ENCODE peak calls at places on chromosomes 7 and 10, in ten cellular contexts. One of them, this sample, is unnamed.

GRCh38 chr7:78159537-78159936 is 361.0 kb downstream of the PHTF2 start:
- DNase-seq in GDM1: no peak
- DNase-seq in smooth muscle cell of the brain vasculature: no peak
- DNase-seq in posterior cingulate gyrus: no peak
- DNase-seq in neural progenitor cell: no peak
- DNase-seq in mammary epithelial cell: no peak
- DNase-seq in C1 segment of cervical spinal cord: no peak
- DNase-seq in hippocampal formation: no peak
- DNase-seq in AG09319: no peak
- DNase-seq in amniotic stem cell: no peak
- DNase-seq in this sample: no peak

GRCh38 chr7:782718-783449 is 49.4 kb upstream of the SUN1 start:
- DNase-seq in GDM1: no peak
- DNase-seq in smooth muscle cell of the brain vasculature: no peak
- DNase-seq in posterior cingulate gyrus: no peak
- DNase-seq in neural progenitor cell: no peak
- DNase-seq in mammary epithelial cell: no peak
- DNase-seq in C1 segment of cervical spinal cord: no peak
- DNase-seq in hippocampal formation: no peak
- DNase-seq in AG09319: no peak
- DNase-seq in amniotic stem cell: no peak
- DNase-seq in this sample: no peak

GRCh38 chr10:132185601-132186487 is 904 bp upstream of the DPYSL4 start:
- DNase-seq in GDM1: no peak
- DNase-seq in smooth muscle cell of the brain vasculature: no peak
- DNase-seq in posterior cingulate gyrus: no peak
- DNase-seq in neural progenitor cell: peak
- DNase-seq in mammary epithelial cell: peak
- DNase-seq in C1 segment of cervical spinal cord: no peak
- DNase-seq in hippocampal formation: no peak
- DNase-seq in AG09319: no peak
- DNase-seq in amniotic stem cell: no peak
- DNase-seq in this sample: peak

GRCh38 chr10:72322280-72323058 is 32.2 kb downstream of the DNAJB12 start:
- DNase-seq in GDM1: no peak
- DNase-seq in smooth muscle cell of the brain vasculature: no peak
- DNase-seq in posterior cingulate gyrus: no peak
- DNase-seq in neural progenitor cell: no peak
- DNase-seq in mammary epithelial cell: peak
- DNase-seq in C1 segment of cervical spinal cord: no peak
- DNase-seq in hippocampal formation: no peak
- DNase-seq in AG09319: no peak
- DNase-seq in amniotic stem cell: no peak
- DNase-seq in this sample: no peak

GRCh38 chr10:110818311-110819257 is 53.1 kb upstream of the PDCD4 start:
- DNase-seq in GDM1: no peak
- DNase-seq in smooth muscle cell of the brain vasculature: no peak
- DNase-seq in posterior cingulate gyrus: no peak
- DNase-seq in neural progenitor cell: no peak
- DNase-seq in mammary epithelial cell: no peak
- DNase-seq in C1 segment of cervical spinal cord: no peak
- DNase-seq in hippocampal formation: no peak
- DNase-seq in AG09319: no peak
- DNase-seq in amniotic stem cell: no peak
- DNase-seq in this sample: no peak

GRCh38 chr10:110872984-110873569 is 1.3 kb downstream of the PDCD4 start:
- DNase-seq in GDM1: no peak
- DNase-seq in smooth muscle cell of the brain vasculature: no peak
- DNase-seq in posterior cingulate gyrus: no peak
- DNase-seq in neural progenitor cell: peak
- DNase-seq in mammary epithelial cell: no peak
- DNase-seq in C1 segment of cervical spinal cord: no peak
- DNase-seq in hippocampal formation: no peak
- DNase-seq in AG09319: no peak
- DNase-seq in amniotic stem cell: no peak
- DNase-seq in this sample: no peak

GRCh38 chr7:72444023-72444776 is 32.1 kb upstream of the CALN1 start:
- DNase-seq in GDM1: peak
- DNase-seq in smooth muscle cell of the brain vasculature: no peak
- DNase-seq in posterior cingulate gyrus: no peak
- DNase-seq in neural progenitor cell: no peak
- DNase-seq in mammary epithelial cell: no peak
- DNase-seq in C1 segment of cervical spinal cord: no peak
- DNase-seq in hippocampal formation: no peak
- DNase-seq in AG09319: no peak
- DNase-seq in amniotic stem cell: no peak
- DNase-seq in this sample: no peak

GRCh38 chr7:133358728-133359127 is 105.8 kb downstream of the EXOC4 start:
- DNase-seq in GDM1: no peak
- DNase-seq in smooth muscle cell of the brain vasculature: no peak
- DNase-seq in posterior cingulate gyrus: no peak
- DNase-seq in neural progenitor cell: no peak
- DNase-seq in mammary epithelial cell: no peak
- DNase-seq in C1 segment of cervical spinal cord: no peak
- DNase-seq in hippocampal formation: peak
- DNase-seq in AG09319: no peak
- DNase-seq in amniotic stem cell: peak
- DNase-seq in this sample: no peak

GRCh38 chr7:131769241-131769640 is 212.8 kb upstream of the PODXL start:
- DNase-seq in GDM1: no peak
- DNase-seq in smooth muscle cell of the brain vasculature: no peak
- DNase-seq in posterior cingulate gyrus: no peak
- DNase-seq in neural progenitor cell: no peak
- DNase-seq in mammary epithelial cell: peak
- DNase-seq in C1 segment of cervical spinal cord: no peak
- DNase-seq in hippocampal formation: no peak
- DNase-seq in AG09319: no peak
- DNase-seq in amniotic stem cell: no peak
- DNase-seq in this sample: no peak

GRCh38 chr10:115856580-115856979 is 416.4 kb downstream of the GFRA1 start:
- DNase-seq in GDM1: no peak
- DNase-seq in smooth muscle cell of the brain vasculature: no peak
- DNase-seq in posterior cingulate gyrus: no peak
- DNase-seq in neural progenitor cell: peak
- DNase-seq in mammary epithelial cell: peak
- DNase-seq in C1 segment of cervical spinal cord: no peak
- DNase-seq in hippocampal formation: no peak
- DNase-seq in AG09319: no peak
- DNase-seq in amniotic stem cell: no peak
- DNase-seq in this sample: no peak

GRCh38 chr7:30028749-30029635 is 780 bp downstream of the PLEKHA8 start:
- DNase-seq in GDM1: peak
- DNase-seq in smooth muscle cell of the brain vasculature: no peak
- DNase-seq in posterior cingulate gyrus: peak
- DNase-seq in neural progenitor cell: peak
- DNase-seq in mammary epithelial cell: peak
- DNase-seq in C1 segment of cervical spinal cord: peak
- DNase-seq in hippocampal formation: no peak
- DNase-seq in AG09319: no peak
- DNase-seq in amniotic stem cell: no peak
- DNase-seq in this sample: peak

GRCh38 chr7:24778543-24779282 is 21.4 kb upstream of the GSDME start:
- DNase-seq in GDM1: peak
- DNase-seq in smooth muscle cell of the brain vasculature: no peak
- DNase-seq in posterior cingulate gyrus: no peak
- DNase-seq in neural progenitor cell: no peak
- DNase-seq in mammary epithelial cell: no peak
- DNase-seq in C1 segment of cervical spinal cord: no peak
- DNase-seq in hippocampal formation: no peak
- DNase-seq in AG09319: peak
- DNase-seq in amniotic stem cell: peak
- DNase-seq in this sample: peak

GRCh38 chr10:80535671-80536360 is 1.9 kb upstream of the SH2D4B start:
- DNase-seq in GDM1: no peak
- DNase-seq in smooth muscle cell of the brain vasculature: no peak
- DNase-seq in posterior cingulate gyrus: no peak
- DNase-seq in neural progenitor cell: peak
- DNase-seq in mammary epithelial cell: peak
- DNase-seq in C1 segment of cervical spinal cord: no peak
- DNase-seq in hippocampal formation: no peak
- DNase-seq in AG09319: peak
- DNase-seq in amniotic stem cell: no peak
- DNase-seq in this sample: peak

GRCh38 chr7:135759537-135759936 is 10.9 kb upstream of the FAM180A start:
- DNase-seq in GDM1: no peak
- DNase-seq in smooth muscle cell of the brain vasculature: no peak
- DNase-seq in posterior cingulate gyrus: no peak
- DNase-seq in neural progenitor cell: no peak
- DNase-seq in mammary epithelial cell: no peak
- DNase-seq in C1 segment of cervical spinal cord: no peak
- DNase-seq in hippocampal formation: no peak
- DNase-seq in AG09319: no peak
- DNase-seq in amniotic stem cell: no peak
- DNase-seq in this sample: no peak

GRCh38 chr10:63977329-63977923 is 456.2 kb downstream of the REEP3 start:
- DNase-seq in GDM1: peak
- DNase-seq in smooth muscle cell of the brain vasculature: peak
- DNase-seq in posterior cingulate gyrus: no peak
- DNase-seq in neural progenitor cell: peak
- DNase-seq in mammary epithelial cell: peak
- DNase-seq in C1 segment of cervical spinal cord: no peak
- DNase-seq in hippocampal formation: peak
- DNase-seq in AG09319: no peak
- DNase-seq in amniotic stem cell: no peak
- DNase-seq in this sample: peak

GRCh38 chr7:42678315-42678714 is 233.6 kb downstream of the C7orf25 start:
- DNase-seq in GDM1: no peak
- DNase-seq in smooth muscle cell of the brain vasculature: no peak
- DNase-seq in posterior cingulate gyrus: no peak
- DNase-seq in neural progenitor cell: no peak
- DNase-seq in mammary epithelial cell: no peak
- DNase-seq in C1 segment of cervical spinal cord: no peak
- DNase-seq in hippocampal formation: no peak
- DNase-seq in AG09319: no peak
- DNase-seq in amniotic stem cell: no peak
- DNase-seq in this sample: no peak

GRCh38 chr10:5861269-5862031 is 28.2 kb downstream of the ANKRD16 start:
- DNase-seq in GDM1: no peak
- DNase-seq in smooth muscle cell of the brain vasculature: peak
- DNase-seq in posterior cingulate gyrus: no peak
- DNase-seq in neural progenitor cell: no peak
- DNase-seq in mammary epithelial cell: peak
- DNase-seq in C1 segment of cervical spinal cord: no peak
- DNase-seq in hippocampal formation: no peak
- DNase-seq in AG09319: no peak
- DNase-seq in amniotic stem cell: peak
- DNase-seq in this sample: no peak

GRCh38 chr10:1132584-1132983 is 76.4 kb downstream of the WDR37 start:
- DNase-seq in GDM1: no peak
- DNase-seq in smooth muscle cell of the brain vasculature: no peak
- DNase-seq in posterior cingulate gyrus: no peak
- DNase-seq in neural progenitor cell: no peak
- DNase-seq in mammary epithelial cell: no peak
- DNase-seq in C1 segment of cervical spinal cord: no peak
- DNase-seq in hippocampal formation: no peak
- DNase-seq in AG09319: no peak
- DNase-seq in amniotic stem cell: no peak
- DNase-seq in this sample: no peak

GRCh38 chr7:116439856-116440549 is 59.5 kb upstream of the CAV2 start:
- DNase-seq in GDM1: no peak
- DNase-seq in smooth muscle cell of the brain vasculature: no peak
- DNase-seq in posterior cingulate gyrus: no peak
- DNase-seq in neural progenitor cell: no peak
- DNase-seq in mammary epithelial cell: no peak
- DNase-seq in C1 segment of cervical spinal cord: no peak
- DNase-seq in hippocampal formation: no peak
- DNase-seq in AG09319: no peak
- DNase-seq in amniotic stem cell: no peak
- DNase-seq in this sample: no peak

GRCh38 chr10:121628859-121629258 is 30.6 kb upstream of the FGFR2 start:
- DNase-seq in GDM1: no peak
- DNase-seq in smooth muscle cell of the brain vasculature: no peak
- DNase-seq in posterior cingulate gyrus: no peak
- DNase-seq in neural progenitor cell: no peak
- DNase-seq in mammary epithelial cell: no peak
- DNase-seq in C1 segment of cervical spinal cord: no peak
- DNase-seq in hippocampal formation: no peak
- DNase-seq in AG09319: no peak
- DNase-seq in amniotic stem cell: no peak
- DNase-seq in this sample: no peak

GRCh38 chr10:79148452-79149344 is 79.9 kb downstream of the ZMIZ1 start:
- DNase-seq in GDM1: no peak
- DNase-seq in smooth muscle cell of the brain vasculature: no peak
- DNase-seq in posterior cingulate gyrus: peak
- DNase-seq in neural progenitor cell: peak
- DNase-seq in mammary epithelial cell: peak
- DNase-seq in C1 segment of cervical spinal cord: peak
- DNase-seq in hippocampal formation: peak
- DNase-seq in AG09319: no peak
- DNase-seq in amniotic stem cell: no peak
- DNase-seq in this sample: no peak

GRCh38 chr7:137871173-137871915 is 24.6 kb upstream of the DGKI start:
- DNase-seq in GDM1: no peak
- DNase-seq in smooth muscle cell of the brain vasculature: no peak
- DNase-seq in posterior cingulate gyrus: no peak
- DNase-seq in neural progenitor cell: no peak
- DNase-seq in mammary epithelial cell: no peak
- DNase-seq in C1 segment of cervical spinal cord: no peak
- DNase-seq in hippocampal formation: peak
- DNase-seq in AG09319: no peak
- DNase-seq in amniotic stem cell: no peak
- DNase-seq in this sample: no peak

GRCh38 chr10:4108693-4109092 is 323.7 kb upstream of the KLF6 start:
- DNase-seq in GDM1: no peak
- DNase-seq in smooth muscle cell of the brain vasculature: no peak
- DNase-seq in posterior cingulate gyrus: no peak
- DNase-seq in neural progenitor cell: no peak
- DNase-seq in mammary epithelial cell: no peak
- DNase-seq in C1 segment of cervical spinal cord: no peak
- DNase-seq in hippocampal formation: no peak
- DNase-seq in AG09319: no peak
- DNase-seq in amniotic stem cell: no peak
- DNase-seq in this sample: no peak

GRCh38 chr10:105952153-105952552 is 1212.4 kb downstream of the SORCS1 start:
- DNase-seq in GDM1: peak
- DNase-seq in smooth muscle cell of the brain vasculature: no peak
- DNase-seq in posterior cingulate gyrus: no peak
- DNase-seq in neural progenitor cell: peak
- DNase-seq in mammary epithelial cell: peak
- DNase-seq in C1 segment of cervical spinal cord: peak
- DNase-seq in hippocampal formation: no peak
- DNase-seq in AG09319: peak
- DNase-seq in amniotic stem cell: peak
- DNase-seq in this sample: peak

GRCh38 chr10:8034666-8035640 is 19.5 kb upstream of the GATA3 start:
- DNase-seq in GDM1: no peak
- DNase-seq in smooth muscle cell of the brain vasculature: no peak
- DNase-seq in posterior cingulate gyrus: no peak
- DNase-seq in neural progenitor cell: peak
- DNase-seq in mammary epithelial cell: no peak
- DNase-seq in C1 segment of cervical spinal cord: no peak
- DNase-seq in hippocampal formation: no peak
- DNase-seq in AG09319: no peak
- DNase-seq in amniotic stem cell: no peak
- DNase-seq in this sample: peak

GRCh38 chr10:36183726-36184125 is 541.6 kb upstream of the FZD8 start:
- DNase-seq in GDM1: no peak
- DNase-seq in smooth muscle cell of the brain vasculature: no peak
- DNase-seq in posterior cingulate gyrus: no peak
- DNase-seq in neural progenitor cell: no peak
- DNase-seq in mammary epithelial cell: no peak
- DNase-seq in C1 segment of cervical spinal cord: no peak
- DNase-seq in hippocampal formation: no peak
- DNase-seq in AG09319: no peak
- DNase-seq in amniotic stem cell: no peak
- DNase-seq in this sample: no peak

GRCh38 chr10:100907175-100907574 is 5.6 kb upstream of the SLF2 start:
- DNase-seq in GDM1: no peak
- DNase-seq in smooth muscle cell of the brain vasculature: no peak
- DNase-seq in posterior cingulate gyrus: no peak
- DNase-seq in neural progenitor cell: no peak
- DNase-seq in mammary epithelial cell: no peak
- DNase-seq in C1 segment of cervical spinal cord: no peak
- DNase-seq in hippocampal formation: no peak
- DNase-seq in AG09319: no peak
- DNase-seq in amniotic stem cell: no peak
- DNase-seq in this sample: no peak

This sample was measured in endodermal cell.